ENCODE peak calls at places on chromosomes 5 and 9, in eight cellular contexts. One of them, this sample, is unnamed.

GRCh38 chr9:93184439-93185221 is 691 bp downstream of the WNK2 start:
- DNase-seq in coronary artery: no peak
- DNase-seq in left colon: no peak
- DNase-seq in kidney: no peak
- DNase-seq in AG09309: no peak
- DNase-seq in hepatic stellate cell: no peak
- DNase-seq in uterus: no peak
- DNase-seq in EL: no peak
- DNase-seq in this sample: peak; percentile 25

GRCh38 chr9:71859939-71860338 is 51.1 kb downstream of the ABHD17B start:
- DNase-seq in coronary artery: no peak
- DNase-seq in left colon: no peak
- DNase-seq in kidney: no peak
- DNase-seq in AG09309: no peak
- DNase-seq in hepatic stellate cell: no peak
- DNase-seq in uterus: no peak
- DNase-seq in EL: no peak
- DNase-seq in this sample: no peak

GRCh38 chr5:78482948-78483347 is 122.5 kb downstream of the SCAMP1 start:
- DNase-seq in coronary artery: no peak
- DNase-seq in left colon: peak; percentile 14
- DNase-seq in kidney: no peak
- DNase-seq in AG09309: no peak
- DNase-seq in hepatic stellate cell: no peak
- DNase-seq in uterus: no peak
- DNase-seq in EL: no peak
- DNase-seq in this sample: peak; percentile 42

GRCh38 chr9:15239816-15240215 is 67.2 kb downstream of the TTC39B start:
- DNase-seq in coronary artery: no peak
- DNase-seq in left colon: no peak
- DNase-seq in kidney: no peak
- DNase-seq in AG09309: no peak
- DNase-seq in hepatic stellate cell: peak; percentile 19
- DNase-seq in uterus: no peak
- DNase-seq in EL: no peak
- DNase-seq in this sample: no peak

GRCh38 chr9:4344946-4345345 is 45.1 kb upstream of the GLIS3 start:
- DNase-seq in coronary artery: no peak
- DNase-seq in left colon: no peak
- DNase-seq in kidney: no peak
- DNase-seq in AG09309: no peak
- DNase-seq in hepatic stellate cell: no peak
- DNase-seq in uterus: no peak
- DNase-seq in EL: no peak
- DNase-seq in this sample: no peak

GRCh38 chr9:18473551-18474279 is at the start of gene ADAMTSL1:
- DNase-seq in coronary artery: no peak
- DNase-seq in left colon: peak; percentile 29
- DNase-seq in kidney: peak; percentile 54
- DNase-seq in AG09309: no peak
- DNase-seq in hepatic stellate cell: no peak
- DNase-seq in uterus: peak; percentile 50
- DNase-seq in EL: peak; percentile 90
- DNase-seq in this sample: peak; percentile 34

GRCh38 chr9:129202613-129203555 is 24.8 kb upstream of the IER5L start:
- DNase-seq in coronary artery: peak; percentile 93
- DNase-seq in left colon: peak; percentile 92
- DNase-seq in kidney: peak; percentile 94
- DNase-seq in AG09309: no peak
- DNase-seq in hepatic stellate cell: peak; percentile 86
- DNase-seq in uterus: peak; percentile 86
- DNase-seq in EL: peak; percentile 79
- DNase-seq in this sample: peak; percentile 94

GRCh38 chr5:73233053-73233460 is 60.1 kb downstream of the TMEM174 start:
- DNase-seq in coronary artery: no peak
- DNase-seq in left colon: no peak
- DNase-seq in kidney: no peak
- DNase-seq in AG09309: no peak
- DNase-seq in hepatic stellate cell: no peak
- DNase-seq in uterus: no peak
- DNase-seq in EL: no peak
- DNase-seq in this sample: no peak

GRCh38 chr5:67393211-67393610 is 196.6 kb upstream of the CD180 start:
- DNase-seq in coronary artery: no peak
- DNase-seq in left colon: no peak
- DNase-seq in kidney: no peak
- DNase-seq in AG09309: no peak
- DNase-seq in hepatic stellate cell: no peak
- DNase-seq in uterus: no peak
- DNase-seq in EL: no peak
- DNase-seq in this sample: no peak

GRCh38 chr5:135135530-135136201 is 101.6 kb upstream of the PITX1 start:
- DNase-seq in coronary artery: peak; percentile 81
- DNase-seq in left colon: peak; percentile 87
- DNase-seq in kidney: peak; percentile 77
- DNase-seq in AG09309: peak; percentile 66
- DNase-seq in hepatic stellate cell: no peak
- DNase-seq in uterus: no peak
- DNase-seq in EL: peak; percentile 23
- DNase-seq in this sample: peak; percentile 90

GRCh38 chr9:15513335-15513734 is 2.6 kb upstream of the PSIP1 start:
- DNase-seq in coronary artery: no peak
- DNase-seq in left colon: no peak
- DNase-seq in kidney: no peak
- DNase-seq in AG09309: no peak
- DNase-seq in hepatic stellate cell: no peak
- DNase-seq in uterus: no peak
- DNase-seq in EL: peak; percentile 37
- DNase-seq in this sample: no peak

GRCh38 chr9:22040760-22041159 is 31.7 kb upstream of the CDKN2B start:
- DNase-seq in coronary artery: no peak
- DNase-seq in left colon: no peak
- DNase-seq in kidney: no peak
- DNase-seq in AG09309: no peak
- DNase-seq in hepatic stellate cell: no peak
- DNase-seq in uterus: no peak
- DNase-seq in EL: peak; percentile 73
- DNase-seq in this sample: no peak

GRCh38 chr9:121650220-121651013 is 1.0 kb upstream of the DAB2IP start:
- DNase-seq in coronary artery: no peak
- DNase-seq in left colon: peak; percentile 82
- DNase-seq in kidney: peak; percentile 92
- DNase-seq in AG09309: no peak
- DNase-seq in hepatic stellate cell: no peak
- DNase-seq in uterus: peak; percentile 78
- DNase-seq in EL: peak; percentile 67
- DNase-seq in this sample: peak; percentile 89

GRCh38 chr9:134531251-134531970 is 110.2 kb upstream of the COL5A1 start:
- DNase-seq in coronary artery: no peak
- DNase-seq in left colon: no peak
- DNase-seq in kidney: no peak
- DNase-seq in AG09309: no peak
- DNase-seq in hepatic stellate cell: no peak
- DNase-seq in uterus: no peak
- DNase-seq in EL: no peak
- DNase-seq in this sample: peak; percentile 8

GRCh38 chr5:176889321-176890280 is 9.5 kb downstream of the HK3 start:
- DNase-seq in coronary artery: peak; percentile 46
- DNase-seq in left colon: no peak
- DNase-seq in kidney: no peak
- DNase-seq in AG09309: no peak
- DNase-seq in hepatic stellate cell: peak; percentile 5
- DNase-seq in uterus: no peak
- DNase-seq in EL: no peak
- DNase-seq in this sample: peak; percentile 11

GRCh38 chr9:81737871-81738507 is 48.6 kb upstream of the TLE1 start:
- DNase-seq in coronary artery: no peak
- DNase-seq in left colon: no peak
- DNase-seq in kidney: no peak
- DNase-seq in AG09309: peak; percentile 58
- DNase-seq in hepatic stellate cell: peak; percentile 88
- DNase-seq in uterus: no peak
- DNase-seq in EL: peak; percentile 93
- DNase-seq in this sample: peak; percentile 58

GRCh38 chr5:155850411-155850810 is 476.6 kb upstream of the SGCD start:
- DNase-seq in coronary artery: no peak
- DNase-seq in left colon: no peak
- DNase-seq in kidney: no peak
- DNase-seq in AG09309: no peak
- DNase-seq in hepatic stellate cell: no peak
- DNase-seq in uterus: no peak
- DNase-seq in EL: no peak
- DNase-seq in this sample: no peak

GRCh38 chr9:136006169-136006568 is 45.0 kb upstream of the UBAC1 start:
- DNase-seq in coronary artery: no peak
- DNase-seq in left colon: no peak
- DNase-seq in kidney: no peak
- DNase-seq in AG09309: no peak
- DNase-seq in hepatic stellate cell: no peak
- DNase-seq in uterus: no peak
- DNase-seq in EL: no peak
- DNase-seq in this sample: no peak

GRCh38 chr5:181052526-181052927 is 12.5 kb downstream of the BTNL9 start:
- DNase-seq in coronary artery: no peak
- DNase-seq in left colon: peak; percentile 37
- DNase-seq in kidney: no peak
- DNase-seq in AG09309: no peak
- DNase-seq in hepatic stellate cell: no peak
- DNase-seq in uterus: no peak
- DNase-seq in EL: no peak
- DNase-seq in this sample: peak; percentile 12

GRCh38 chr9:129145316-129145715 is 32.7 kb downstream of the IER5L start:
- DNase-seq in coronary artery: peak; percentile 72
- DNase-seq in left colon: no peak
- DNase-seq in kidney: no peak
- DNase-seq in AG09309: no peak
- DNase-seq in hepatic stellate cell: no peak
- DNase-seq in uterus: no peak
- DNase-seq in EL: peak; percentile 23
- DNase-seq in this sample: no peak

GRCh38 chr9:126299706-126300276 is 26.8 kb upstream of the MVB12B start:
- DNase-seq in coronary artery: no peak
- DNase-seq in left colon: no peak
- DNase-seq in kidney: no peak
- DNase-seq in AG09309: no peak
- DNase-seq in hepatic stellate cell: no peak
- DNase-seq in uterus: no peak
- DNase-seq in EL: no peak
- DNase-seq in this sample: no peak

GRCh38 chr5:93519737-93520136 is 61.3 kb downstream of the NR2F1-AS1 start:
- DNase-seq in coronary artery: no peak
- DNase-seq in left colon: no peak
- DNase-seq in kidney: no peak
- DNase-seq in AG09309: no peak
- DNase-seq in hepatic stellate cell: no peak
- DNase-seq in uterus: no peak
- DNase-seq in EL: peak; percentile 20
- DNase-seq in this sample: no peak

GRCh38 chr5:122183098-122183794 is 53.9 kb downstream of the ZNF474 start:
- DNase-seq in coronary artery: peak; percentile 86
- DNase-seq in left colon: peak; percentile 88
- DNase-seq in kidney: peak; percentile 94
- DNase-seq in AG09309: peak; percentile 70
- DNase-seq in hepatic stellate cell: no peak
- DNase-seq in uterus: peak; percentile 72
- DNase-seq in EL: peak; percentile 87
- DNase-seq in this sample: peak; percentile 89

GRCh38 chr5:87300744-87301143 is 33.1 kb downstream of the RASA1 start:
- DNase-seq in coronary artery: no peak
- DNase-seq in left colon: no peak
- DNase-seq in kidney: no peak
- DNase-seq in AG09309: peak; percentile 70
- DNase-seq in hepatic stellate cell: peak; percentile 62
- DNase-seq in uterus: no peak
- DNase-seq in EL: peak; percentile 96
- DNase-seq in this sample: no peak

GRCh38 chr5:66661149-66661548 is 65.0 kb downstream of the MAST4 start:
- DNase-seq in coronary artery: no peak
- DNase-seq in left colon: peak; percentile 14
- DNase-seq in kidney: no peak
- DNase-seq in AG09309: peak; percentile 14
- DNase-seq in hepatic stellate cell: no peak
- DNase-seq in uterus: no peak
- DNase-seq in EL: peak; percentile 2
- DNase-seq in this sample: no peak